ENCODE peak calls at places on chromosomes 4 and X, in five cellular contexts. I is GM06990; M is Right ventricle myocardium superior; R is stimulated activated CD4-positive, alpha-beta T cell treated with anti-CD3 and anti-CD28 coated beads, Interleukin-1b, Interleukin-23, amount 100 ng/mL, for 24 hours; K is endothelial cell. A is an unnamed sample.

GRCh38 chr4:37561803-37562207 is 124.4 kb downstream of the RELL1 start:
- DNase-seq in I (no peak), M (no peak), R (no peak), K (no peak), A (no peak)

GRCh38 chr4:89242864-89243740 is 64.5 kb downstream of the GPRIN3 start:
- DNase-seq in I (no peak), M (no peak), R (no peak), K (no peak), A (no peak)

GRCh38 chr4:37682701-37683401 is 3.3 kb downstream of the RELL1 start:
- DNase-seq in I (peak), M (no peak), R (no peak), K (no peak), A (peak)

GRCh38 chr4:176845636-176846035 is 52.9 kb upstream of the VEGFC start:
- DNase-seq in I (no peak), M (no peak), R (no peak), K (no peak), A (no peak)

GRCh38 chr4:138182838-138183426 is 59.2 kb downstream of the SLC7A11 start:
- DNase-seq in I (no peak), M (no peak), R (no peak), K (peak), A (no peak)

GRCh38 chrX:97126020-97126419 is 242.3 kb downstream of the RPA4 start:
- DNase-seq in I (no peak), M (no peak), R (no peak), K (no peak), A (no peak)

GRCh38 chrX:20263474-20263873 is 3.2 kb downstream of the RPS6KA3 start:
- DNase-seq in I (no peak), M (no peak), R (no peak), K (no peak), A (no peak)

GRCh38 chr4:89929425-89930272 is 35.0 kb downstream of the MMRN1 start:
- DNase-seq in I (peak), M (no peak), R (no peak), K (no peak), A (no peak)

GRCh38 chr4:8675383-8675782 is 82.8 kb downstream of the CPZ start:
- DNase-seq in I (no peak), M (no peak), R (no peak), K (peak), A (no peak)

GRCh38 chr4:128322986-128323385 is 35.4 kb upstream of the PGRMC2 start:
- DNase-seq in I (no peak), M (no peak), R (no peak), K (no peak), A (no peak)

GRCh38 chr4:114383055-114383454 is 215.6 kb upstream of the UGT8 start:
- DNase-seq in I (no peak), M (no peak), R (no peak), K (no peak), A (no peak)

GRCh38 chr4:172982151-172982590 is 186.4 kb upstream of the GALNT7 start:
- DNase-seq in I (peak), M (no peak), R (no peak), K (no peak), A (no peak)

GRCh38 chr4:168569066-168569908 is 72.4 kb downstream of the PALLD start:
- DNase-seq in I (no peak), M (no peak), R (no peak), K (peak), A (no peak)

GRCh38 chr4:42473071-42473684 is 75.9 kb downstream of the SHISA3 start:
- DNase-seq in I (no peak), M (no peak), R (no peak), K (no peak), A (no peak)

GRCh38 chrX:78532363-78532762 is 126.8 kb downstream of the RTL3 start:
- DNase-seq in I (no peak), M (no peak), R (no peak), K (no peak), A (no peak)

GRCh38 chr4:130712038-130712437 is 1616.1 kb downstream of the C4orf33 start:
- DNase-seq in I (no peak), M (no peak), R (no peak), K (no peak), A (no peak)

GRCh38 chr4:74230902-74231499 is 73.1 kb downstream of the MTHFD2L start:
- DNase-seq in I (no peak), M (no peak), R (no peak), K (no peak), A (no peak)

GRCh38 chr4:139872274-139872673 is 206.7 kb downstream of the MGST2 start:
- DNase-seq in I (no peak), M (no peak), R (no peak), K (no peak), A (no peak)

GRCh38 chr4:1720163-1720983 is 750 bp downstream of the TMEM129 start:
- DNase-seq in I (peak), M (peak), R (no peak), K (peak), A (peak)

A was measured in GM13976.